ENCODE peak calls at places on chromosomes 5 and 9, in eight cellular contexts. One of them, this sample, is unnamed.

GRCh38 chr5:76402251-76402879 is 720 bp upstream of the IQGAP2 start:
- DNase-seq in suprapubic skin: peak
- DNase-seq in breast epithelium: no peak
- DNase-seq in CD4-positive, alpha-beta T cell: peak
- DNase-seq in nephron progenitor cell: peak
- DNase-seq in endodermal cell: peak
- DNase-seq in RWPE1: peak
- DNase-seq in progenitor cell of endocrine pancreas: peak
- DNase-seq in this sample: no peak

GRCh38 chr5:3302228-3302627 is 293.4 kb upstream of the IRX1 start:
- DNase-seq in suprapubic skin: no peak
- DNase-seq in CD4-positive, alpha-beta T cell: no peak
- DNase-seq in RWPE1: no peak
- DNase-seq in endodermal cell: peak
- DNase-seq in nephron progenitor cell: no peak
- DNase-seq in breast epithelium: no peak
- DNase-seq in progenitor cell of endocrine pancreas: no peak
- DNase-seq in this sample: no peak

GRCh38 chr9:100473271-100474081 is 527 bp downstream of the TMEFF1 start:
- DNase-seq in progenitor cell of endocrine pancreas: peak
- DNase-seq in nephron progenitor cell: peak
- DNase-seq in CD4-positive, alpha-beta T cell: no peak
- DNase-seq in RWPE1: peak
- DNase-seq in endodermal cell: peak
- DNase-seq in suprapubic skin: no peak
- DNase-seq in breast epithelium: no peak
- DNase-seq in this sample: peak

GRCh38 chr9:132485454-132485853 is 75.4 kb downstream of the CFAP77 start:
- DNase-seq in breast epithelium: no peak
- DNase-seq in progenitor cell of endocrine pancreas: no peak
- DNase-seq in endodermal cell: no peak
- DNase-seq in RWPE1: no peak
- DNase-seq in nephron progenitor cell: no peak
- DNase-seq in suprapubic skin: no peak
- DNase-seq in CD4-positive, alpha-beta T cell: no peak
- DNase-seq in this sample: no peak

GRCh38 chr5:137900925-137901817 is 11.9 kb downstream of the PKD2L2 start:
- DNase-seq in breast epithelium: no peak
- DNase-seq in endodermal cell: no peak
- DNase-seq in CD4-positive, alpha-beta T cell: no peak
- DNase-seq in suprapubic skin: no peak
- DNase-seq in progenitor cell of endocrine pancreas: no peak
- DNase-seq in RWPE1: no peak
- DNase-seq in nephron progenitor cell: no peak
- DNase-seq in this sample: no peak

GRCh38 chr5:568061-568781 is 43.9 kb upstream of the CEP72 start:
- DNase-seq in nephron progenitor cell: no peak
- DNase-seq in RWPE1: no peak
- DNase-seq in breast epithelium: no peak
- DNase-seq in suprapubic skin: no peak
- DNase-seq in progenitor cell of endocrine pancreas: no peak
- DNase-seq in CD4-positive, alpha-beta T cell: no peak
- DNase-seq in endodermal cell: peak
- DNase-seq in this sample: no peak

GRCh38 chr9:21777701-21778100 is 24.7 kb upstream of the MTAP start:
- DNase-seq in progenitor cell of endocrine pancreas: no peak
- DNase-seq in endodermal cell: peak
- DNase-seq in CD4-positive, alpha-beta T cell: no peak
- DNase-seq in RWPE1: no peak
- DNase-seq in nephron progenitor cell: no peak
- DNase-seq in suprapubic skin: no peak
- DNase-seq in breast epithelium: no peak
- DNase-seq in this sample: no peak

GRCh38 chr9:134546231-134546731 is 95.3 kb upstream of the COL5A1 start:
- DNase-seq in suprapubic skin: no peak
- DNase-seq in breast epithelium: no peak
- DNase-seq in endodermal cell: peak
- DNase-seq in CD4-positive, alpha-beta T cell: no peak
- DNase-seq in progenitor cell of endocrine pancreas: no peak
- DNase-seq in nephron progenitor cell: no peak
- DNase-seq in RWPE1: no peak
- DNase-seq in this sample: no peak

GRCh38 chr5:131634666-131634995 is 398 bp downstream of the RAPGEF6 start:
- DNase-seq in RWPE1: peak
- DNase-seq in CD4-positive, alpha-beta T cell: peak
- DNase-seq in endodermal cell: peak
- DNase-seq in nephron progenitor cell: peak
- DNase-seq in suprapubic skin: no peak
- DNase-seq in breast epithelium: no peak
- DNase-seq in progenitor cell of endocrine pancreas: peak
- DNase-seq in this sample: peak

GRCh38 chr5:32230356-32231099 is 56.4 kb upstream of the GOLPH3 start:
- DNase-seq in endodermal cell: no peak
- DNase-seq in breast epithelium: no peak
- DNase-seq in RWPE1: no peak
- DNase-seq in nephron progenitor cell: no peak
- DNase-seq in suprapubic skin: no peak
- DNase-seq in CD4-positive, alpha-beta T cell: no peak
- DNase-seq in progenitor cell of endocrine pancreas: no peak
- DNase-seq in this sample: no peak

GRCh38 chr5:96048763-96049162 is 87.1 kb upstream of the ELL2 start:
- DNase-seq in RWPE1: no peak
- DNase-seq in progenitor cell of endocrine pancreas: no peak
- DNase-seq in CD4-positive, alpha-beta T cell: no peak
- DNase-seq in endodermal cell: peak
- DNase-seq in suprapubic skin: no peak
- DNase-seq in breast epithelium: no peak
- DNase-seq in nephron progenitor cell: peak
- DNase-seq in this sample: no peak

GRCh38 chr5:153835891-153836515 is 202.7 kb downstream of the FAM114A2 start:
- DNase-seq in breast epithelium: no peak
- DNase-seq in progenitor cell of endocrine pancreas: no peak
- DNase-seq in nephron progenitor cell: no peak
- DNase-seq in RWPE1: no peak
- DNase-seq in endodermal cell: no peak
- DNase-seq in CD4-positive, alpha-beta T cell: no peak
- DNase-seq in suprapubic skin: no peak
- DNase-seq in this sample: no peak

GRCh38 chr5:142667808-142668207 is 18.1 kb downstream of the FGF1 start:
- DNase-seq in nephron progenitor cell: no peak
- DNase-seq in suprapubic skin: no peak
- DNase-seq in breast epithelium: peak
- DNase-seq in RWPE1: no peak
- DNase-seq in endodermal cell: peak
- DNase-seq in CD4-positive, alpha-beta T cell: no peak
- DNase-seq in progenitor cell of endocrine pancreas: no peak
- DNase-seq in this sample: no peak

GRCh38 chr9:5040730-5041389 is 55.8 kb downstream of the JAK2 start:
- DNase-seq in RWPE1: no peak
- DNase-seq in endodermal cell: no peak
- DNase-seq in suprapubic skin: no peak
- DNase-seq in CD4-positive, alpha-beta T cell: no peak
- DNase-seq in nephron progenitor cell: no peak
- DNase-seq in breast epithelium: no peak
- DNase-seq in progenitor cell of endocrine pancreas: no peak
- DNase-seq in this sample: no peak

GRCh38 chr9:14561929-14562386 is 131.3 kb downstream of the ZDHHC21 start:
- DNase-seq in progenitor cell of endocrine pancreas: peak
- DNase-seq in nephron progenitor cell: peak
- DNase-seq in endodermal cell: peak
- DNase-seq in breast epithelium: no peak
- DNase-seq in CD4-positive, alpha-beta T cell: no peak
- DNase-seq in RWPE1: no peak
- DNase-seq in suprapubic skin: no peak
- DNase-seq in this sample: peak

GRCh38 chr9:71253021-71253420 is 131.6 kb upstream of the TRPM3 start:
- DNase-seq in suprapubic skin: no peak
- DNase-seq in RWPE1: no peak
- DNase-seq in breast epithelium: no peak
- DNase-seq in progenitor cell of endocrine pancreas: no peak
- DNase-seq in nephron progenitor cell: no peak
- DNase-seq in endodermal cell: no peak
- DNase-seq in CD4-positive, alpha-beta T cell: no peak
- DNase-seq in this sample: no peak

GRCh38 chr5:179953934-179954833 is 46.5 kb upstream of the TBC1D9B start:
- DNase-seq in CD4-positive, alpha-beta T cell: no peak
- DNase-seq in breast epithelium: no peak
- DNase-seq in endodermal cell: no peak
- DNase-seq in nephron progenitor cell: no peak
- DNase-seq in suprapubic skin: no peak
- DNase-seq in RWPE1: no peak
- DNase-seq in progenitor cell of endocrine pancreas: no peak
- DNase-seq in this sample: no peak

GRCh38 chr5:39652036-39652435 is 227.3 kb upstream of the DAB2 start:
- DNase-seq in breast epithelium: no peak
- DNase-seq in CD4-positive, alpha-beta T cell: no peak
- DNase-seq in suprapubic skin: no peak
- DNase-seq in progenitor cell of endocrine pancreas: no peak
- DNase-seq in endodermal cell: no peak
- DNase-seq in nephron progenitor cell: no peak
- DNase-seq in RWPE1: no peak
- DNase-seq in this sample: no peak

GRCh38 chr9:91285729-91286353 is 75.9 kb downstream of the AUH start:
- DNase-seq in endodermal cell: no peak
- DNase-seq in RWPE1: no peak
- DNase-seq in suprapubic skin: no peak
- DNase-seq in CD4-positive, alpha-beta T cell: no peak
- DNase-seq in progenitor cell of endocrine pancreas: no peak
- DNase-seq in breast epithelium: no peak
- DNase-seq in nephron progenitor cell: no peak
- DNase-seq in this sample: no peak

GRCh38 chr5:54171645-54172384 is 138.6 kb downstream of the ARL15 start:
- DNase-seq in progenitor cell of endocrine pancreas: no peak
- DNase-seq in CD4-positive, alpha-beta T cell: no peak
- DNase-seq in breast epithelium: no peak
- DNase-seq in nephron progenitor cell: no peak
- DNase-seq in RWPE1: no peak
- DNase-seq in endodermal cell: no peak
- DNase-seq in suprapubic skin: no peak
- DNase-seq in this sample: no peak

GRCh38 chr9:110755179-110755578 is 86.6 kb downstream of the MUSK start:
- DNase-seq in progenitor cell of endocrine pancreas: no peak
- DNase-seq in nephron progenitor cell: no peak
- DNase-seq in breast epithelium: no peak
- DNase-seq in CD4-positive, alpha-beta T cell: no peak
- DNase-seq in endodermal cell: no peak
- DNase-seq in suprapubic skin: no peak
- DNase-seq in RWPE1: peak
- DNase-seq in this sample: no peak
- TF ChIP-seq CTCF in progenitor cell of endocrine pancreas: no peak
- TF ChIP-seq CTCF in nephron progenitor cell: no peak
- TF ChIP-seq CTCF in breast epithelium: no peak
- TF ChIP-seq CTCF in CD4-positive, alpha-beta T cell: no peak
- TF ChIP-seq CTCF in endodermal cell: no peak
- TF ChIP-seq CTCF in suprapubic skin: no peak
- TF ChIP-seq CTCF in RWPE1: no peak
- TF ChIP-seq CTCF in this sample: no peak

GRCh38 chr9:30970186-30970585 is 1414.3 kb upstream of the ACO1 start:
- DNase-seq in endodermal cell: no peak
- DNase-seq in nephron progenitor cell: no peak
- DNase-seq in progenitor cell of endocrine pancreas: no peak
- DNase-seq in suprapubic skin: no peak
- DNase-seq in RWPE1: no peak
- DNase-seq in breast epithelium: no peak
- DNase-seq in CD4-positive, alpha-beta T cell: no peak
- DNase-seq in this sample: no peak

GRCh38 chr9:30972654-30973053 is 1411.8 kb upstream of the ACO1 start:
- DNase-seq in nephron progenitor cell: no peak
- DNase-seq in CD4-positive, alpha-beta T cell: no peak
- DNase-seq in RWPE1: no peak
- DNase-seq in breast epithelium: no peak
- DNase-seq in suprapubic skin: no peak
- DNase-seq in endodermal cell: no peak
- DNase-seq in progenitor cell of endocrine pancreas: no peak
- DNase-seq in this sample: no peak

GRCh38 chr9:30964332-30964731 is 1420.1 kb upstream of the ACO1 start:
- DNase-seq in breast epithelium: no peak
- DNase-seq in endodermal cell: no peak
- DNase-seq in suprapubic skin: no peak
- DNase-seq in CD4-positive, alpha-beta T cell: no peak
- DNase-seq in progenitor cell of endocrine pancreas: no peak
- DNase-seq in nephron progenitor cell: no peak
- DNase-seq in RWPE1: no peak
- DNase-seq in this sample: no peak

DNA sequence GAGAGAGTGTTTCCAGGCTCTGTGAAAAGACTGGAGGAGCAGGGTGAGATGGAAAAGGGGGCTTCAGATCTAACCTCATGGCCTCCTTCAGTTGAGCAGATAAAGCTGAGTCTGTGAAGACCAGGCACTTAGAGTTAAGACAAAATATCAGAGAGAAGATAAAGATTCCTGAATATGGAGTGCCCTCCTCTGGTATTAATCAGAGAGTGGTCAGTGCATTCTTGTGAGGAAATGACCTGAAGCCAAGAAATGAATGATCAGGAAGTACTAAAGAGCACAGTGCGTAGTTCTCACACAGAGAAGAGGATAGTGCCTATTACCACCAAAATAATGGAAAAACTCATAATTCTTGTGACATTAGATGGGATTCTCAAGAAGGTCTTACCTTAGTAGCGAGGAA is 1417.0 kb upstream of the ACO1 start:
- DNase-seq in endodermal cell: no peak
- DNase-seq in suprapubic skin: no peak
- DNase-seq in nephron progenitor cell: no peak
- DNase-seq in progenitor cell of endocrine pancreas: no peak
- DNase-seq in RWPE1: peak
- DNase-seq in breast epithelium: no peak
- DNase-seq in CD4-positive, alpha-beta T cell: no peak
- DNase-seq in this sample: no peak
- TF ChIP-seq CTCF in endodermal cell: peak
- TF ChIP-seq CTCF in suprapubic skin: no peak
- TF ChIP-seq CTCF in nephron progenitor cell: no peak
- TF ChIP-seq CTCF in progenitor cell of endocrine pancreas: no peak
- TF ChIP-seq CTCF in RWPE1: peak
- TF ChIP-seq CTCF in breast epithelium: no peak
- TF ChIP-seq CTCF in CD4-positive, alpha-beta T cell: no peak
- TF ChIP-seq CTCF in this sample: no peak

GRCh38 chr5:108655750-108656450 is 91.8 kb upstream of the FER start:
- DNase-seq in progenitor cell of endocrine pancreas: no peak
- DNase-seq in suprapubic skin: no peak
- DNase-seq in CD4-positive, alpha-beta T cell: no peak
- DNase-seq in nephron progenitor cell: no peak
- DNase-seq in breast epithelium: no peak
- DNase-seq in endodermal cell: no peak
- DNase-seq in RWPE1: peak
- DNase-seq in this sample: no peak
- TF ChIP-seq CTCF in progenitor cell of endocrine pancreas: no peak
- TF ChIP-seq CTCF in suprapubic skin: no peak
- TF ChIP-seq CTCF in CD4-positive, alpha-beta T cell: no peak
- TF ChIP-seq CTCF in nephron progenitor cell: no peak
- TF ChIP-seq CTCF in breast epithelium: no peak
- TF ChIP-seq CTCF in endodermal cell: no peak
- TF ChIP-seq CTCF in RWPE1: no peak
- TF ChIP-seq CTCF in this sample: no peak

DNA sequence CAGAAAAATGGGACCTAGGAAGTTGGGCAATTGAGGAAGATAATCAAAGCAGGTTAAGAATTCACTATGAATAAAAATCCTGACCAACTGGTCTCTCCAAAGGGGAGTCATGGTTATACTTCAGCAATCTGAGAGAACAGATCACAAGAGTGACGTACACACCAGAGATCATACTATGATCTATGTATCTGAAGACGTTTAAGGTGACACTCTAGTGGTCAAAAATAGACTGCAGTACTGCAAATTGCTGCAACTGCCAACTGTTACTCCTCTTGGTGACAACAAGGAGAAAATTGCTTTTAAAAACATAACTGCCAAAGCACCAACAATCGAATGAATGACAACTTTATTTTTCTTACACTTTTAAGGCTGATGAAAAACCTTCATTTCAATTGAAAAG is 4.9 kb downstream of the AK6 start:
- DNase-seq in RWPE1: no peak
- DNase-seq in progenitor cell of endocrine pancreas: no peak
- DNase-seq in suprapubic skin: no peak
- DNase-seq in CD4-positive, alpha-beta T cell: no peak
- DNase-seq in endodermal cell: no peak
- DNase-seq in breast epithelium: no peak
- DNase-seq in nephron progenitor cell: no peak
- DNase-seq in this sample: no peak
- TF ChIP-seq CTCF in RWPE1: peak
- TF ChIP-seq CTCF in progenitor cell of endocrine pancreas: peak
- TF ChIP-seq CTCF in suprapubic skin: peak
- TF ChIP-seq CTCF in CD4-positive, alpha-beta T cell: no peak
- TF ChIP-seq CTCF in endodermal cell: peak
- TF ChIP-seq CTCF in breast epithelium: no peak
- TF ChIP-seq CTCF in nephron progenitor cell: peak
- TF ChIP-seq CTCF in this sample: no peak